ENCODE peak calls at places on chromosomes 5 and 9, in six cellular contexts. One of them, this sample, is unnamed.

GRCh38 chr9:20357207-20357503 is 265.1 kb downstream of the MLLT3 start:
- DNase-seq in NCI-H69: no peak
- DNase-seq in progenitor cell of endocrine pancreas: no peak
- DNase-seq in HT-29: no peak
- DNase-seq in heart left ventricle: no peak
- DNase-seq in HS-5: no peak
- DNase-seq in this sample: no peak

GRCh38 chr5:147415663-147416062 is 94.2 kb downstream of the DPYSL3 start:
- DNase-seq in progenitor cell of endocrine pancreas: no peak
- DNase-seq in heart left ventricle: no peak
- DNase-seq in HS-5: no peak
- DNase-seq in HT-29: no peak
- DNase-seq in NCI-H69: no peak
- DNase-seq in this sample: peak; percentile 75

GRCh38 chr5:116038817-116039216 is 6.5 kb downstream of the ARL14EPL start:
- DNase-seq in HS-5: no peak
- DNase-seq in progenitor cell of endocrine pancreas: no peak
- DNase-seq in HT-29: no peak
- DNase-seq in heart left ventricle: no peak
- DNase-seq in NCI-H69: peak; percentile 94
- DNase-seq in this sample: no peak

GRCh38 chr5:66742083-66742895 is 146.1 kb downstream of the MAST4 start:
- DNase-seq in progenitor cell of endocrine pancreas: no peak
- DNase-seq in heart left ventricle: peak; percentile 80
- DNase-seq in HS-5: no peak
- DNase-seq in NCI-H69: peak; percentile 67
- DNase-seq in HT-29: peak; percentile 47
- DNase-seq in this sample: peak; percentile 35

GRCh38 chr5:141966963-141967333 is 2.0 kb upstream of the RNF14 start:
- DNase-seq in NCI-H69: no peak
- DNase-seq in HT-29: no peak
- DNase-seq in progenitor cell of endocrine pancreas: no peak
- DNase-seq in HS-5: no peak
- DNase-seq in heart left ventricle: no peak
- DNase-seq in this sample: no peak

GRCh38 chr9:34446468-34446891 is 11.9 kb downstream of the FAM219A start:
- DNase-seq in HS-5: no peak
- DNase-seq in NCI-H69: no peak
- DNase-seq in heart left ventricle: no peak
- DNase-seq in HT-29: no peak
- DNase-seq in progenitor cell of endocrine pancreas: no peak
- DNase-seq in this sample: no peak

GRCh38 chr9:131273791-131274673 is 2.3 kb downstream of the FAM78A start:
- DNase-seq in progenitor cell of endocrine pancreas: no peak
- DNase-seq in HT-29: no peak
- DNase-seq in heart left ventricle: peak; percentile 33
- DNase-seq in HS-5: no peak
- DNase-seq in NCI-H69: no peak
- DNase-seq in this sample: no peak

GRCh38 chr9:135246248-135247173 is 159.0 kb downstream of the OLFM1 start:
- DNase-seq in HS-5: no peak
- DNase-seq in progenitor cell of endocrine pancreas: no peak
- DNase-seq in heart left ventricle: peak; percentile 14
- DNase-seq in HT-29: no peak
- DNase-seq in NCI-H69: no peak
- DNase-seq in this sample: no peak

GRCh38 chr5:150129813-150130492 is 25.7 kb downstream of the PDGFRB start:
- DNase-seq in HT-29: peak; percentile 76
- DNase-seq in NCI-H69: peak; percentile 63
- DNase-seq in progenitor cell of endocrine pancreas: peak; percentile 71
- DNase-seq in HS-5: no peak
- DNase-seq in heart left ventricle: peak; percentile 80
- DNase-seq in this sample: peak; percentile 52

GRCh38 chr5:67234671-67235176 is 38.1 kb upstream of the CD180 start:
- DNase-seq in NCI-H69: peak; percentile 85
- DNase-seq in HT-29: peak; percentile 31
- DNase-seq in progenitor cell of endocrine pancreas: no peak
- DNase-seq in HS-5: peak; percentile 32
- DNase-seq in heart left ventricle: peak; percentile 49
- DNase-seq in this sample: peak; percentile 49

GRCh38 chr9:89593776-89594427 is 10.9 kb upstream of the GADD45G start:
- DNase-seq in progenitor cell of endocrine pancreas: peak; percentile 40
- DNase-seq in NCI-H69: peak; percentile 87
- DNase-seq in HT-29: peak; percentile 72
- DNase-seq in heart left ventricle: peak; percentile 52
- DNase-seq in HS-5: no peak
- DNase-seq in this sample: peak; percentile 23

GRCh38 chr5:51395245-51395644 is 12.0 kb downstream of the ISL1 start:
- DNase-seq in HS-5: no peak
- DNase-seq in progenitor cell of endocrine pancreas: no peak
- DNase-seq in HT-29: no peak
- DNase-seq in heart left ventricle: no peak
- DNase-seq in NCI-H69: no peak
- DNase-seq in this sample: no peak